ENCODE peak calls at places on chromosomes 13 and 19, in five cellular contexts. K is activated T-cell treated with anti-CD3 and anti-CD28 coated beads, Interleukin-2, amount 50 U/mL, for 72 hours; J is anterior cingulate cortex; B is neural crest cell; M is WTC11. P is an unnamed sample.

GRCh38 chr13:110350509-110350908 is 43.4 kb downstream of the COL4A2 start:
- DNase-seq in K (no peak), M (no peak), J (no peak), B (no peak), P (no peak)

GRCh38 chr19:17775245-17775927 is 19.6 kb upstream of the B3GNT3 start:
- DNase-seq in J (no peak), B (peak; percentile 81), M (peak; percentile 87), K (peak; percentile 51), P (peak; percentile 81)

GRCh38 chr19:756821-757688 is 6.1 kb downstream of the MISP start:
- DNase-seq in K (no peak), B (no peak), M (no peak), J (no peak), P (no peak)

GRCh38 chr19:10553087-10553667 is 9.5 kb downstream of the ATG4D start:
- DNase-seq in B (no peak), J (no peak), M (no peak), K (no peak), P (no peak)

GRCh38 chr19:28472843-28473242 is 740.1 kb downstream of the UQCRFS1 start:
- DNase-seq in B (no peak), K (no peak), J (no peak), M (no peak), P (no peak)

GRCh38 chr19:10517760-10518443 is 655 bp upstream of the S1PR5 start:
- DNase-seq in M (peak; percentile 65), B (no peak), K (no peak), J (no peak), P (peak; percentile 70)

GRCh38 chr19:53982056-53982455 is 9.4 kb upstream of the CACNG6 start:
- DNase-seq in K (no peak), M (peak; percentile 63), B (no peak), J (no peak), P (no peak)

GRCh38 chr13:113064534-113065405 is 40.8 kb upstream of the F7 start:
- DNase-seq in B (no peak), M (no peak), J (no peak), K (no peak), P (no peak)

GRCh38 chr13:87094646-87095045 is 576.5 kb upstream of the SLITRK5 start:
- DNase-seq in M (no peak), B (no peak), J (no peak), K (no peak), P (no peak)

GRCh38 chr19:46213156-46213555 is 16.4 kb upstream of the IGFL1 start:
- DNase-seq in B (no peak), J (no peak), K (no peak), M (no peak), P (no peak)

GRCh38 chr19:42657551-42657950 is 62.8 kb upstream of the CEACAM8 start:
- DNase-seq in J (no peak), B (no peak), M (no peak), K (no peak), P (no peak)

GRCh38 chr13:113342820-113343691 is 20.9 kb downstream of the GRTP1 start:
- DNase-seq in K (no peak), J (no peak), M (no peak), B (no peak), P (no peak)

GRCh38 chr19:9871626-9872338 is 36.7 kb downstream of the PIN1 start:
- DNase-seq in M (no peak), K (no peak), B (no peak), J (no peak), P (peak; percentile 31)

GRCh38 chr13:22047082-22047784 is 376.4 kb downstream of the FGF9 start:
- DNase-seq in J (no peak), M (no peak), K (no peak), B (no peak), P (no peak)

GRCh38 chr19:3868770-3869456 is at the start of gene ZFR2:
- DNase-seq in B (peak; percentile 20), K (peak; percentile 9), M (peak; percentile 83), J (peak; percentile 53), P (no peak)

GRCh38 chr13:93029536-93029935 is 197.1 kb upstream of the GPC6 start:
- DNase-seq in K (no peak), B (no peak), J (no peak), M (no peak), P (no peak)

GRCh38 chr13:75326173-75327131 is 155.5 kb downstream of the TBC1D4 start:
- DNase-seq in B (no peak), M (no peak), J (no peak), K (peak; percentile 63), P (no peak)

GRCh38 chr13:41179593-41180250 is 14.6 kb downstream of the KBTBD7 start:
- DNase-seq in J (no peak), B (no peak), K (no peak), M (no peak), P (no peak)

GRCh38 chr13:75308222-75308621 is 173.7 kb downstream of the TBC1D4 start:
- DNase-seq in J (no peak), B (no peak), M (no peak), K (peak; percentile 64), P (no peak)

GRCh38 chr13:37107868-37108267 is 2.4 kb upstream of the CSNK1A1L start:
- DNase-seq in J (no peak), M (no peak), K (no peak), B (no peak), P (no peak)

GRCh38 chr13:109160887-109161669 is 531.7 kb downstream of the MYO16 start:
- DNase-seq in K (no peak), J (no peak), B (no peak), M (no peak), P (no peak)

GRCh38 chr13:31588331-31588730 is 151.0 kb upstream of the RXFP2 start:
- DNase-seq in J (no peak), B (no peak), K (no peak), M (no peak), P (no peak)

GRCh38 chr19:2631213-2631821 is 71.2 kb downstream of the GNG7 start:
- DNase-seq in K (no peak), M (no peak), B (no peak), J (no peak), P (no peak)

GRCh38 chr13:37878496-37878895 is 8.9 kb upstream of the TRPC4 start:
- DNase-seq in K (no peak), B (no peak), M (no peak), J (no peak), P (no peak)

GRCh38 chr19:38831142-38831605 is 420 bp downstream of the ECH1 start:
- DNase-seq in B (peak; percentile 19), M (peak; percentile 43), J (peak; percentile 19), K (peak; percentile 50), P (peak; percentile 85)

GRCh38 chr13:34207334-34207733 is 389.4 kb downstream of the RFC3 start:
- DNase-seq in J (no peak), M (no peak), B (no peak), K (no peak), P (no peak)

GRCh38 chr19:50722248-50723013 is 733 bp upstream of the CLEC11A start:
- DNase-seq in J (no peak), M (no peak), K (no peak), B (no peak), P (no peak)

GRCh38 chr19:33804021-33804799 is 7.5 kb downstream of the KCTD15 start:
- DNase-seq in K (no peak), B (no peak), J (peak; percentile 29), M (no peak), P (peak; percentile 93)

GRCh38 chr13:93361703-93362102 is 135.1 kb downstream of the GPC6 start:
- DNase-seq in M (no peak), J (no peak), B (no peak), K (no peak), P (peak; percentile 5)

GRCh38 chr13:28830580-28830979 is 10.4 kb downstream of the MTUS2 start:
- DNase-seq in K (no peak), J (no peak), B (no peak), M (no peak), P (no peak)

GRCh38 chr19:39937094-39937493 is 2.7 kb upstream of the FCGBP start:
- DNase-seq in B (no peak), K (peak; percentile 36), J (no peak), M (no peak), P (no peak)

GRCh38 chr13:39016789-39017188 is 21.1 kb downstream of the PROSER1 start:
- DNase-seq in B (peak; percentile 11), J (no peak), M (no peak), K (no peak), P (peak; percentile 10)

GRCh38 chr19:3369337-3370213 is 3.2 kb downstream of the NFIC start:
- DNase-seq in B (no peak), J (no peak), K (peak; percentile 17), M (no peak), P (no peak)

GRCh38 chr19:291561-292280 is 518 bp upstream of the PLPP2 start:
- DNase-seq in M (peak; percentile 54), J (no peak), B (no peak), K (no peak), P (no peak)

GRCh38 chr19:40740747-40741146 is 9.5 kb downstream of the ACTMAP start:
- DNase-seq in B (no peak), K (no peak), M (no peak), J (peak; percentile 85), P (no peak)

GRCh38 chr13:72565893-72566292 is 161.5 kb downstream of the MZT1 start:
- DNase-seq in B (no peak), J (no peak), M (no peak), K (no peak), P (peak; percentile 15)

GRCh38 chr19:33460221-33460908 is 61.2 kb downstream of the PEPD start:
- DNase-seq in J (no peak), B (no peak), K (no peak), M (no peak), P (no peak)

GRCh38 chr19:19550454-19550842 is 12.4 kb downstream of the CILP2 start:
- DNase-seq in B (no peak), J (no peak), M (no peak), K (no peak), P (no peak)

GRCh38 chr19:19502281-19502680 is 13.1 kb downstream of the TSSK6 start:
- DNase-seq in J (no peak), K (no peak), B (no peak), M (no peak), P (no peak)

P was measured in HuH-7.